ENCODE peak calls at places on chromosome 9, in five cellular contexts. L is GM06990, J is progenitor cell of endocrine pancreas, U is WTC11, X is SK-N-SH. T is an unnamed sample.

GRCh38 chr9:122325124-122325523 is 45.7 kb upstream of the PTGS1 start:
- DNase-seq in X (no peak), U (no peak), L (no peak), J (no peak), T (no peak)

GRCh38 chr9:123933401-123933800 is 3.5 kb upstream of the DENND1A start:
- DNase-seq in X (no peak), L (no peak), U (no peak), J (no peak), T (peak)

GRCh38 chr9:71839665-71840064 is 71.3 kb downstream of the ABHD17B start:
- DNase-seq in L (no peak), X (no peak), J (no peak), U (no peak), T (no peak)

GRCh38 chr9:110835404-110835803 is 166.8 kb downstream of the MUSK start:
- DNase-seq in L (no peak), U (no peak), J (no peak), X (no peak), T (no peak)

GRCh38 chr9:127344373-127344995 is 52.5 kb upstream of the SLC2A8 start:
- DNase-seq in U (no peak), J (no peak), X (no peak), L (no peak), T (no peak)

GRCh38 chr9:75167281-75167680 is 79.0 kb downstream of the OSTF1 start:
- DNase-seq in L (no peak), J (no peak), U (no peak), X (no peak), T (no peak)

GRCh38 chr9:128091144-128091543 is 23.1 kb downstream of the SLC25A25 start:
- DNase-seq in L (no peak), J (no peak), X (peak), U (peak), T (no peak)

GRCh38 chr9:132114102-132114707 is 34.5 kb upstream of the MED27 start:
- DNase-seq in X (no peak), J (peak), L (no peak), U (peak), T (peak)

GRCh38 chr9:135275163-135275925 is 187.9 kb downstream of the OLFM1 start:
- DNase-seq in X (no peak), U (no peak), J (no peak), L (no peak), T (no peak)

GRCh38 chr9:112917027-112917986 is 26.6 kb upstream of the SLC46A2 start:
- DNase-seq in J (no peak), L (no peak), X (no peak), U (no peak), T (no peak)

GRCh38 chr9:124216474-124217176 is 41.1 kb upstream of the NEK6 start:
- DNase-seq in X (no peak), L (peak), J (no peak), U (no peak), T (no peak)

GRCh38 chr9:127918201-127919107 is 1.6 kb upstream of the ST6GALNAC4 start:
- DNase-seq in L (peak), J (no peak), X (peak), U (peak), T (no peak)

GRCh38 chr9:4077499-4078102 is 222.3 kb downstream of the GLIS3 start:
- DNase-seq in X (peak), J (peak), U (peak), L (no peak), T (peak)

GRCh38 chr9:114282104-114282485 is 40.8 kb upstream of the ORM1 start:
- DNase-seq in L (no peak), J (no peak), X (no peak), U (peak), T (no peak)

GRCh38 chr9:133788819-133789733 is 50.9 kb upstream of the SARDH start:
- DNase-seq in U (no peak), J (no peak), X (no peak), L (no peak), T (no peak)

GRCh38 chr9:70479880-70480291 is 65.4 kb upstream of the KLF9 start:
- DNase-seq in L (no peak), U (peak), X (peak), J (no peak), T (no peak)

GRCh38 chr9:74025402-74025894 is 471.7 kb upstream of the RORB start:
- DNase-seq in L (no peak), J (no peak), U (no peak), X (no peak), T (no peak)

GRCh38 chr9:2179557-2179956 is 164.4 kb downstream of the SMARCA2 start:
- DNase-seq in X (no peak), J (no peak), U (no peak), L (no peak), T (no peak)
- TF ChIP-seq CTCF in X (no peak), J (no peak), U (no peak), L (peak), T (no peak)

GRCh38 chr9:108813951-108814601 is 41.7 kb downstream of the ACTL7B start:
- DNase-seq in J (no peak), U (no peak), X (no peak), L (no peak), T (no peak)
- TF ChIP-seq CTCF in J (no peak), U (no peak), X (peak), L (peak), T (peak)

DNA sequence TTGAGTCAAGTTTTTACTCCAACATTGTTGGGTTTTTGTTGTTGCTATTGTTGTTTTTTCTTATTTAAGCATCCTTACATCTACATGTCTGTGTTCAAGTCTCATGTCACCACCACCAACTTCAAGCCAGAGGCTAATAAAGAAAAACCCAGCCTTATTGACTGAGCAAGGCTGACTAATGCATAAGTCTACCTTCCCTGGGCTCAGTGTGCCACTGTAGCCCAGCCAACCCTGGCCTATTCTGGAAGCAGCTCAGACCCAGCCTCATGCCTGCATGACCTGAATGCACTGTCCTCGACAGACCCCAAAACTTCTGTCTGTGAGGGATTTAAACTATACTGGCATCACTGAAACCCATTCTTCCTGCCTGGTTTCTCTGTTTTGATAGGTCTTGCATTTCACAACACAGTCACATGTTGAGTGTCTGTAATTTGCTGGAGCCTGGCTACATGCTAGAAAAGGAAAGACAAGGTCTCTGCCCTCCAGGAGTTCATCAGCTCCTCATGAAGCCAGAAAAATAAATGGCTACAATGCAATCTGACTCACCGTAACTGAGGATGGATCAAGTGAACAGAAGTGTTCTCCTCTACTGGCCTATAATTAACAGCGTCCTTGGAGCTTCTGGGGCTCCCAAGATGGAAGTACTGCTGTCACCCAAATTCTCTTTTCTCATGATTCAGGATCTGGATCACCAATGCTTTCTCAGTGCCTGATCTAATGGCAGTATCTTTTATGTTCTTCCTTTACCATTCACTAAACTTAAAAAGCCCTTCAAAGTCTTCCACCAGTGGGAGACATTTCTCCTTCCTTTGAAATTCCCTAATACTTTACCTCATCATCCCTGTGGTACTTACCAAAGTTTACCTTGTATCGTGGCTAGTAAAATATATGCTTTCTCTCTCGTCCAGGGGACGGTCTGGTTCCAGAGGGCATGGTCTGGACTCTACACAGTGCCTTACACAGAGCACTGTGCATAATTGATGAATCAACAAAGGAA is 103.9 kb upstream of the IFNE start:
- DNase-seq in U (no peak), L (no peak), J (no peak), X (no peak), T (no peak)
- TF ChIP-seq CTCF in U (no peak), L (no peak), J (no peak), X (no peak), T (peak)

DNA sequence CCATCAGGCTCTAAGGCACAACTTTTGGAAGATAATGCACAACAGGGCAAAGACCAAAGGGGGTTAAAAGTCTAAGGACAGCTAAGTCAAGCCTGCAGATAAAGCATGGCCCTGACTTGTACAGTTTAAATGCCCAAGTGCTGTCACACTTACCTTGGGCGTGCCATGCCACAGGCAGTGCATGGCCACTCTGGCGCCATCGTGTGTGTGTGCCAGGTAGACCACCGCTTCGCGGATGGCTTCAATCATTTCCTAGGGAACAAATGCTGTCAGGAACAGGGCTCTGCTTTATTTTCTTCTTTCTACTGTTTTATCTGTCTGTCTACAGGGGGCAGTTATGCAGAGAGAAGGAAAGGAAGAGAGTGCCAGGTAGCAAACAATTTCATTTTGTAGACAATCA is 19.3 kb downstream of the PUM3 start:
- DNase-seq in J (no peak), L (no peak), U (peak), X (peak), T (no peak)
- TF ChIP-seq CTCF in J (peak), L (peak), U (peak), X (peak), T (peak)

DNA sequence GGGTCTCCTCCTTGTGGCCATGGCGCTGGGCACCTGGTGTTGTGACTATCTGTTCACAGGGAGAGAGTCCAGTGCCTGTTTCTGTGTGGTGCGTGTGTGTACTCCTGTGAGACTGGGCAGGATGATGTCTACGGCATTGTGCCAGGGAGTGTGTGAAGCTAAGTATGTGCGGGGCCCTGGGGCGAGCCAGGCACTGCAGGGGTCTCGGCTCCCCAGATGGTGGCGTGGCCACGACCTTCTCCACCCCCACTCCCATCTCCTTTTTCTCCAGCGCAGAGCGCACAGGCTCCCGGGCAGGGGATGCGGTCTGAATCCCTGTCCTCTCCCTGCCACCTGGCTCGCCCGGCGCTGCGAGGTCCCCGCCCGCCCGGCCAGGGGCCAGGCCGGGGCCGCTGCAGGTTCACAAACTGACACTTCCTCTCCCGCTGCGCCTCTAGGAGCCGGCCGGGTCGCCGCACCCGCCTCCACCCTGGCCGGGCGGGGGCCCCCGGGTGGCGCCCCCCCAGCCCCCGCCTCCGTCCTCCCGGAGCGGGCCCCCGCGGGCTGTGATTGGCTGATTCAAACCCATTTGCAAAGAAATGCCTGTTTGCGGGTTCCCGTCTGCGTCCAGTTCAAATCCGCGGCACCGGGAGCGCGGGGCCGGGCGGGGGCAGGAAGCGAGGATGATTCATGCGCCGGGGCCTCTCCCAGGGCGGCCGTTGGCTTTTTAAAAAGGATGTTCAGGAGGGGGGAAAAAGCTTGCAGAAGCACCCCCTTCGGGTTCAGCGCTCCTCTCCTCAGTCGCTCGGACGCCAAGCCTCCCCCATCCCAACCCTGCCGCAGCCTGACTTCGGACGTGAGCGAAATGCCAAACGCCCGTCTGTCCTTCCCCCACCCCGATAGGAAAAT is 790 bp downstream of the PHF19 start:
- DNase-seq in J (peak), U (peak), L (peak), X (peak), T (peak)
- TF ChIP-seq CTCF in J (peak), U (no peak), L (peak), X (peak), T (no peak)